ENCODE peak calls at places on chromosomes 13 and 19, in four cellular contexts. P, S, H and A are unnamed samples.

GRCh38 chr13:75797256-75797655 is 161.1 kb downstream of the LMO7 start:
- DNase-seq in S (peak), H (no peak), P (no peak), A (no peak)

GRCh38 chr19:5282926-5283325 is 57.7 kb downstream of the PTPRS start:
- DNase-seq in H (peak), P (no peak), S (no peak), A (no peak)

GRCh38 chr13:36297600-36298338 is at the start of gene CCDC169:
- DNase-seq in S (peak), H (peak), P (peak), A (peak)

GRCh38 chr19:55157064-55157908 is at the start of gene TNNI3:
- DNase-seq in S (no peak), H (no peak), P (no peak), A (no peak)

GRCh38 chr13:38042771-38043170 is 173.2 kb upstream of the TRPC4 start:
- DNase-seq in S (peak), P (no peak), H (no peak), A (no peak)

GRCh38 chr19:46713781-46714522 is 3.0 kb downstream of the PRKD2 start:
- DNase-seq in P (peak), S (peak), H (peak), A (peak)

GRCh38 chr13:112061367-112062046 is 5.4 kb upstream of the SOX1 start:
- DNase-seq in P (no peak), H (no peak), S (no peak), A (no peak)

GRCh38 chr13:80341771-80342271 is 895 bp upstream of the SPRY2 start:
- DNase-seq in H (no peak), S (no peak), P (peak), A (no peak)

GRCh38 chr19:6769006-6769637 is 1.9 kb upstream of the SH2D3A start:
- DNase-seq in P (no peak), S (peak), H (no peak), A (no peak)

GRCh38 chr13:20383058-20383457 is 142.6 kb downstream of the CRYL1 start:
- DNase-seq in H (no peak), P (no peak), S (no peak), A (no peak)

GRCh38 chr13:112183544-112184145 is 116.7 kb downstream of the SOX1 start:
- DNase-seq in S (no peak), H (no peak), P (peak), A (no peak)

GRCh38 chr19:35901854-35902661 is at the start of gene HCST:
- DNase-seq in S (peak), P (peak), H (no peak), A (no peak)

GRCh38 chr13:49927755-49928154 is 8.4 kb downstream of the SPRYD7 start:
- DNase-seq in P (no peak), S (peak), H (no peak), A (no peak)

GRCh38 chr13:67228031-67228430 is 2.1 kb downstream of the PCDH9 start:
- DNase-seq in H (no peak), P (no peak), S (no peak), A (no peak)

GRCh38 chr13:39777527-39778061 is 122.1 kb downstream of the COG6 start:
- DNase-seq in S (peak), P (no peak), H (no peak), A (no peak)

GRCh38 chr13:43688230-43688907 is 98.4 kb downstream of the ENOX1 start:
- DNase-seq in S (no peak), P (no peak), H (no peak), A (no peak)

GRCh38 chr13:84925443-84925842 is 873.8 kb downstream of the SLITRK6 start:
- DNase-seq in H (no peak), P (no peak), S (no peak), A (no peak)

GRCh38 chr13:81017525-81018152 is 676.7 kb upstream of the SPRY2 start:
- DNase-seq in P (no peak), S (peak), H (no peak), A (no peak)

GRCh38 chr13:29594310-29594709 is 1.2 kb downstream of the SLC7A1 start:
- DNase-seq in P (peak), S (peak), H (no peak), A (no peak)

GRCh38 chr19:33291623-33292534 is 10.5 kb downstream of the CEBPA start:
- DNase-seq in P (peak), S (no peak), H (no peak), A (no peak)

GRCh38 chr13:44967656-44968451 is 21.4 kb downstream of the NUFIP1 start:
- DNase-seq in S (peak), H (no peak), P (no peak), A (no peak)

GRCh38 chr13:42970824-42971669 is 21.0 kb downstream of the EPSTI1 start:
- DNase-seq in H (no peak), P (peak), S (peak), A (no peak)

GRCh38 chr19:46303702-46304397 is 7.0 kb downstream of the HIF3A start:
- DNase-seq in S (no peak), H (no peak), P (peak), A (no peak)

GRCh38 chr19:34485831-34486230 is 4.3 kb downstream of the WTIP start:
- DNase-seq in S (no peak), H (no peak), P (no peak), A (no peak)

GRCh38 chr13:29771247-29771646 is 79.2 kb downstream of the UBL3 start:
- DNase-seq in H (no peak), P (no peak), S (peak), A (no peak)

GRCh38 chr13:100235311-100235901 is 146.5 kb downstream of the PCCA start:
- DNase-seq in H (no peak), P (no peak), S (peak), A (no peak)

GRCh38 chr13:111275995-111276618 is 44.3 kb upstream of the TEX29 start:
- DNase-seq in P (no peak), S (no peak), H (no peak), A (no peak)

GRCh38 chr19:18253716-18254115 is 20.5 kb downstream of the IQCN start:
- DNase-seq in S (no peak), P (peak), H (no peak), A (no peak)

GRCh38 chr19:15863272-15863671 is 34.6 kb downstream of the CYP4F2 start:
- DNase-seq in P (no peak), H (no peak), S (no peak), A (no peak)

GRCh38 chr19:22327321-22327720 is 41.1 kb downstream of the ZNF729 start:
- DNase-seq in S (no peak), H (no peak), P (no peak), A (no peak)
- TF ChIP-seq CTCF in S (no peak), H (no peak), P (no peak), A (no peak)

GRCh38 chr19:44587863-44588752 is 25.3 kb upstream of the IGSF23 start:
- DNase-seq in S (peak), P (no peak), H (no peak), A (no peak)
- TF ChIP-seq CTCF in S (peak), P (peak), H (no peak), A (no peak)

GRCh38 chr19:8305798-8306197 is 2.4 kb downstream of the CD320 start:
- DNase-seq in S (no peak), P (peak), H (peak), A (no peak)

GRCh38 chr19:8307965-8308866 is at the start of gene CD320:
- DNase-seq in P (peak), H (peak), S (peak), A (peak)

GRCh38 chr19:8308891-8309291 is 733 bp upstream of the CD320 start:
- DNase-seq in S (no peak), H (peak), P (peak), A (peak)

GRCh38 chr19:8306235-8307054 is 1.7 kb downstream of the CD320 start:
- DNase-seq in S (no peak), P (peak), H (no peak), A (no peak)

GRCh38 chr19:8307400-8307964 is 676 bp downstream of the CD320 start:
- DNase-seq in P (no peak), H (peak), S (no peak), A (peak)
- TF ChIP-seq CTCF in P (no peak), H (no peak), S (no peak), A (no peak)

GRCh38 chr19:57888494-57889231 is at the start of gene ZNF814:
- DNase-seq in P (peak), S (peak), H (peak), A (peak)
- TF ChIP-seq CTCF in P (peak), S (peak), H (peak), A (no peak)

GRCh38 chr19:771332-771785 is 20.4 kb downstream of the MISP start:
- DNase-seq in S (peak), H (no peak), P (no peak), A (no peak)
- TF ChIP-seq CTCF in S (peak), H (peak), P (peak), A (no peak)

GRCh38 chr13:60654405-60654804 is 257.4 kb downstream of the TDRD3 start:
- DNase-seq in S (peak), H (no peak), P (no peak), A (no peak)
- TF ChIP-seq CTCF in S (peak), H (no peak), P (peak), A (no peak)